ENCODE peak calls at places on chromosome 3, in ten cellular contexts. A, C, L, B, F, Q, W, I, N and G are unnamed samples.

GRCh38 chr3:13883681-13884080 is 3.8 kb upstream of the WNT7A start:
- DNase-seq in A (no peak), C (no peak), L (no peak), B (no peak), F (no peak), Q (no peak), W (no peak), I (no peak), N (no peak), G (peak)

GRCh38 chr3:196122021-196122687 is 40.3 kb upstream of the TFRC start:
- DNase-seq in A (no peak), C (no peak), L (no peak), B (no peak), F (peak), Q (peak), W (no peak), I (no peak), N (no peak), G (no peak)

GRCh38 chr3:108152261-108152660 is 61.4 kb upstream of the CD47 start:
- DNase-seq in A (no peak), C (no peak), L (no peak), B (no peak), F (no peak), Q (no peak), W (no peak), I (no peak), N (no peak), G (no peak)

GRCh38 chr3:140563206-140563605 is 114.7 kb upstream of the TRIM42 start:
- DNase-seq in A (no peak), C (no peak), L (no peak), B (no peak), F (no peak), Q (no peak), W (no peak), I (no peak), N (no peak), G (no peak)

GRCh38 chr3:46213201-46213600 is 5.1 kb upstream of the CCR1 start:
- DNase-seq in A (no peak), C (no peak), L (no peak), B (no peak), F (peak), Q (peak), W (no peak), I (no peak), N (no peak), G (no peak)

GRCh38 chr3:122679467-122680291 is 960 bp upstream of the PARP14 start:
- DNase-seq in A (peak), C (peak), L (peak), B (no peak), F (peak), Q (peak), W (no peak), I (no peak), N (no peak), G (no peak)

GRCh38 chr3:127770671-127771370 is 51.5 kb downstream of the MGLL start:
- DNase-seq in A (no peak), C (no peak), L (no peak), B (no peak), F (no peak), Q (no peak), W (peak), I (no peak), N (no peak), G (no peak)

GRCh38 chr3:111351334-111351733 is 190.7 kb upstream of the CD96 start:
- DNase-seq in A (no peak), C (no peak), L (no peak), B (no peak), F (no peak), Q (no peak), W (no peak), I (no peak), N (no peak), G (no peak)

GRCh38 chr3:129473067-129473765 is 33.2 kb downstream of the IFT122 start:
- DNase-seq in A (no peak), C (no peak), L (no peak), B (no peak), F (no peak), Q (no peak), W (no peak), I (no peak), N (no peak), G (no peak)

GRCh38 chr3:34012102-34012461 is 213.7 kb downstream of the PDCD6IP start:
- DNase-seq in A (peak), C (no peak), L (no peak), B (no peak), F (no peak), Q (peak), W (no peak), I (no peak), N (peak), G (no peak)

GRCh38 chr3:190322604-190323240 is 476 bp upstream of the CLDN1 start:
- DNase-seq in A (peak), C (no peak), L (no peak), B (no peak), F (no peak), Q (peak), W (no peak), I (no peak), N (no peak), G (no peak)

DNA sequence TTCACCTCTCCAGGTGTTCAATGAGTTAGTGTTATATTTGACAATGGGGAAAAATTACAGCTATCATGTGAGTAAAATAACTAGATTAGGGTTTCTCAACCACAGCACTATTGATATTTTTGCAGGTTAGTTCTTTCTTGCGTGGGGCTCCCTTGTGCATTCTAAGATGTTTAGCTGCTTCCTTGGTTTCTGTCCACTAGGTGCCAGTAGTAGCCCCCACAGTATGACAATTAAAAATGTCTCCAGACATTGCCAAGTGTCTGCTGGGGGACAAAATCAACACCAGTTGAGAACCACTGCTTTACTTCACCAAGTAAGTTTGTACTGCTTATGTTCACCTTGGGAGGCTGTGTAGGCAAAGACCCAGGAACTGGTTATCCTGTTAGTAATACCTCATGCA is 618.7 kb downstream of the EDEM1 start:
- DNase-seq in A (no peak), C (peak), L (no peak), B (no peak), F (no peak), Q (no peak), W (no peak), I (no peak), N (no peak), G (no peak)
- TF ChIP-seq CTCF in A (no peak), C (no peak), L (no peak), B (peak), F (no peak), Q (no peak), W (no peak), I (no peak), N (no peak), G (no peak)

DNA sequence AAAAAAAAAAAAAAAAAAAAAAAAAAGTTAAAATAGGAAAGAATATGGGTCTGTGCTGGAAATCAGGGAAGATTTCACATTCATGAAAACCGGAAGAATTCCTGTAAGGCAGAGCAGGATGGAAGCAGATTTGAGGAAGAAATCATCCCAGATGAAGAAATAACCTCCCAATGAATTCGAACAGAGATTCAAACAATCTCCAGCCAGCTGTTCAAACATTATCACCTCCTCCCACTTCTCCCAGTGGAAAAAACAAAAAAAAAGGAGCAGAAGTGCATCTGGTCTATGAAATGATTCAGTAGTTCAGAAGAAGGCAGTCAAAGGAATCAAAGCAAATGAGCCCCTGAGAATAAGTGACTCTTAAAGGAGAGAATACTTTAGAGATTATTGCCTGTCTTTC is 33.1 kb downstream of the CP start:
- DNase-seq in A (peak), C (no peak), L (no peak), B (no peak), F (no peak), Q (no peak), W (no peak), I (no peak), N (no peak), G (no peak)
- TF ChIP-seq CTCF in A (no peak), C (no peak), L (no peak), B (no peak), F (no peak), Q (no peak), W (no peak), I (no peak), N (no peak), G (no peak)

GRCh38 chr3:15292765-15293522 is 39.4 kb downstream of the SH3BP5 start:
- DNase-seq in A (peak), C (peak), L (no peak), B (no peak), F (no peak), Q (peak), W (peak), I (no peak), N (no peak), G (no peak)
- TF ChIP-seq CTCF in A (no peak), C (no peak), L (no peak), B (no peak), F (no peak), Q (no peak), W (no peak), I (no peak), N (no peak), G (no peak)

GRCh38 chr3:42106646-42107045 is 15.5 kb downstream of the TRAK1 start:
- DNase-seq in A (peak), C (no peak), L (no peak), B (no peak), F (no peak), Q (no peak), W (no peak), I (no peak), N (no peak), G (no peak)

GRCh38 chr3:42101048-42101447 is 9.9 kb downstream of the TRAK1 start:
- DNase-seq in A (peak), C (no peak), L (no peak), B (no peak), F (no peak), Q (peak), W (peak), I (no peak), N (peak), G (no peak)

GRCh38 chr3:42099020-42099765 is 8.0 kb downstream of the TRAK1 start:
- DNase-seq in A (no peak), C (no peak), L (no peak), B (no peak), F (no peak), Q (no peak), W (no peak), I (no peak), N (no peak), G (no peak)

GRCh38 chr3:42101481-42101880 is 10.3 kb downstream of the TRAK1 start:
- DNase-seq in A (peak), C (no peak), L (no peak), B (no peak), F (no peak), Q (peak), W (no peak), I (no peak), N (no peak), G (no peak)

DNA sequence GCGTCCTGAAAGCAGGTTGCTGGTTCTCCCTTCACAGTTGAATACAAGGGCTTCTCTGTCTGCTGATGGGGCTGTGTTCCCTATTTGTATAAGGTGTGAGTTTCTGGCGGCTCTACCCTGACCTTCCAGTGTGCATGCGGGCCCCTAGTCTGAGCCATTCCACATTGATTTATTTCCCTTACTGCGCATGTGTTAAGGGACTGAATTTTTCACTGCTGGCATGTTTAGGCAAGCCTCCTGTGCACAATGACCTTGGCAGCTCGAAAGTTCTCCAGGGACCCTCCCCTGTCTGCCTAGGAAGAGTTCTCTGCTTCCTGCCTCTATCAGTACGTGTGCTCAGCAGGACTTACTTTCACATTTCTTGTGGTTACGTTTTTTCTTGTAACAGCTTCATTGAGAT is 11.4 kb downstream of the TRAK1 start:
- DNase-seq in A (peak), C (peak), L (no peak), B (no peak), F (peak), Q (no peak), W (no peak), I (no peak), N (no peak), G (no peak)
- TF ChIP-seq CTCF in A (no peak), C (no peak), L (no peak), B (no peak), F (no peak), Q (no peak), W (no peak), I (no peak), N (no peak), G (no peak)